ENCODE peak calls at places on chromosome 19, in eight cellular contexts. A is AG10803; S is activated T-helper 9 cell treated with anti-CD3 and anti-CD28 coated beads, Interleukin-2, amount 50 U/mL, for 16 hours; T is hypothalamus; P is stimulated activated CD8-positive, alpha-beta memory T cell treated with anti-CD3 and anti-CD28 coated beads, Interleukin-4, amount 100 ng/mL, for 24 hours; W is right atrium auricular region; I is ovary; X is GM12878. V is an unnamed sample.
A peak's percentile ranks its signal among the peaks of the same experiment; 100 is the strongest.

GRCh38 chr19:54388001-54388802 is 23.5 kb upstream of the LAIR1 start:
- DNase-seq in P (no peak), T (peak; percentile 33), S (no peak), A (no peak), I (no peak), X (no peak), W (no peak), V (peak; percentile 8)

GRCh38 chr19:48271531-48272151 is 1.8 kb downstream of the ZNF114 start:
- DNase-seq in T (peak; percentile 25), A (peak; percentile 47), I (peak; percentile 35), X (no peak), W (no peak), P (no peak), S (no peak), V (no peak)

GRCh38 chr19:4582980-4583842 is 23.7 kb upstream of the SEMA6B start:
- DNase-seq in I (no peak), T (no peak), A (no peak), S (no peak), P (no peak), W (no peak), X (no peak), V (no peak)

GRCh38 chr19:46480409-46480808 is 9.0 kb upstream of the PNMA8A start:
- DNase-seq in P (no peak), S (no peak), X (no peak), A (peak; percentile 61), T (no peak), W (no peak), I (peak; percentile 53), V (no peak)

GRCh38 chr19:40583283-40583682 is 6.6 kb downstream of the SHKBP1 start:
- DNase-seq in I (no peak), W (no peak), X (no peak), T (no peak), A (no peak), P (no peak), S (no peak), V (no peak)

GRCh38 chr19:51690359-51691121 is 2.6 kb upstream of the SPACA6 start:
- DNase-seq in A (peak; percentile 71), S (peak; percentile 59), T (peak; percentile 73), I (peak; percentile 90), P (peak; percentile 34), X (no peak), W (peak; percentile 65), V (no peak)

GRCh38 chr19:39166571-39167391 is 30.0 kb upstream of the NCCRP1 start:
- DNase-seq in A (no peak), T (no peak), X (no peak), I (peak; percentile 57), S (no peak), P (no peak), W (peak; percentile 76), V (no peak)

GRCh38 chr19:31339405-31339804 is 9.8 kb downstream of the TSHZ3 start:
- DNase-seq in A (peak; percentile 45), X (no peak), W (no peak), P (no peak), T (no peak), I (no peak), S (no peak), V (no peak)

GRCh38 chr19:38318595-38319142 is 976 bp upstream of the KCNK6 start:
- DNase-seq in T (no peak), S (no peak), W (no peak), X (no peak), I (peak; percentile 55), P (no peak), A (no peak), V (no peak)

GRCh38 chr19:10193666-10194499 is 870 bp downstream of the DNMT1 start:
- DNase-seq in S (peak; percentile 8), X (no peak), I (no peak), T (peak; percentile 14), A (peak; percentile 58), W (peak; percentile 59), P (no peak), V (no peak)

GRCh38 chr19:19405919-19406877 is 723 bp downstream of the GATAD2A start:
- DNase-seq in W (no peak), T (peak; percentile 25), A (peak; percentile 58), P (no peak), I (peak; percentile 73), X (no peak), S (peak; percentile 43), V (peak; percentile 81)

GRCh38 chr19:6690160-6690885 is 20.4 kb upstream of the TNFSF14 start:
- DNase-seq in A (no peak), P (no peak), I (no peak), S (no peak), X (no peak), W (no peak), T (no peak), V (no peak)

GRCh38 chr19:11639602-11640471 is 42.6 kb downstream of the ZNF627 start:
- DNase-seq in I (peak; percentile 96), W (peak; percentile 95), X (peak; percentile 69), P (peak; percentile 86), S (peak; percentile 67), T (peak; percentile 91), A (peak; percentile 82), V (peak; percentile 76)

GRCh38 chr19:9782282-9782681 is 13.7 kb upstream of the ZNF846 start:
- DNase-seq in I (no peak), P (no peak), W (no peak), A (no peak), T (no peak), X (no peak), S (no peak), V (no peak)

GRCh38 chr19:14515501-14516047 is 2.6 kb downstream of the DNAJB1 start:
- DNase-seq in W (no peak), A (no peak), P (no peak), S (no peak), T (no peak), X (no peak), I (no peak), V (no peak)